ENCODE peak calls at places on chromosomes 2 and 18, in six cellular contexts. One of them, this sample, is unnamed.

GRCh38 chr2:101446869-101447268 is 28.0 kb downstream of the RFX8 start:
- DNase-seq in IMR-90: peak
- DNase-seq in H9: no peak
- DNase-seq in mesendoderm: no peak
- DNase-seq in neuronal stem cell: no peak
- DNase-seq in H1: no peak
- DNase-seq in this sample: no peak

GRCh38 chr2:108621087-108621559 is 86.9 kb downstream of the LIMS1 start:
- DNase-seq in IMR-90: peak
- DNase-seq in H9: peak
- DNase-seq in mesendoderm: peak
- DNase-seq in neuronal stem cell: no peak
- DNase-seq in H1: peak
- DNase-seq in this sample: peak

GRCh38 chr2:105777071-105777482 is 32.4 kb downstream of the NCK2 start:
- DNase-seq in IMR-90: no peak
- DNase-seq in H9: no peak
- DNase-seq in mesendoderm: no peak
- DNase-seq in neuronal stem cell: no peak
- DNase-seq in H1: no peak
- DNase-seq in this sample: no peak

GRCh38 chr18:75727479-75727878 is 300.0 kb upstream of the SMIM21 start:
- DNase-seq in IMR-90: peak
- DNase-seq in H9: peak
- DNase-seq in mesendoderm: peak
- DNase-seq in neuronal stem cell: peak
- DNase-seq in H1: peak
- DNase-seq in this sample: peak

GRCh38 chr2:138094031-138094430 is 129.8 kb downstream of the HNMT start:
- DNase-seq in IMR-90: no peak
- DNase-seq in H9: no peak
- DNase-seq in mesendoderm: peak
- DNase-seq in neuronal stem cell: no peak
- DNase-seq in H1: no peak
- DNase-seq in this sample: no peak

GRCh38 chr2:196268538-196269338 is 97.4 kb upstream of the STK17B start:
- DNase-seq in IMR-90: peak
- DNase-seq in H9: no peak
- DNase-seq in mesendoderm: peak
- DNase-seq in neuronal stem cell: no peak
- DNase-seq in H1: no peak
- DNase-seq in this sample: peak

GRCh38 chr2:186570587-186570986 is 19.3 kb upstream of the ITGAV start:
- DNase-seq in IMR-90: peak
- DNase-seq in H9: no peak
- DNase-seq in mesendoderm: peak
- DNase-seq in neuronal stem cell: no peak
- DNase-seq in H1: no peak
- DNase-seq in this sample: peak

GRCh38 chr2:239700946-239701345 is 300.1 kb upstream of the HDAC4 start:
- DNase-seq in IMR-90: no peak
- DNase-seq in H9: no peak
- DNase-seq in mesendoderm: no peak
- DNase-seq in neuronal stem cell: no peak
- DNase-seq in H1: no peak
- DNase-seq in this sample: no peak

GRCh38 chr2:24382363-24383021 is 22.2 kb upstream of the ITSN2 start:
- DNase-seq in IMR-90: peak
- DNase-seq in H9: peak
- DNase-seq in mesendoderm: peak
- DNase-seq in neuronal stem cell: peak
- DNase-seq in H1: no peak
- DNase-seq in this sample: peak

GRCh38 chr2:118906186-118906585 is 35.8 kb upstream of the MARCO start:
- DNase-seq in IMR-90: no peak
- DNase-seq in H9: no peak
- DNase-seq in mesendoderm: no peak
- DNase-seq in neuronal stem cell: no peak
- DNase-seq in H1: no peak
- DNase-seq in this sample: no peak

GRCh38 chr2:95024960-95025405 is 525 bp upstream of the MAL start:
- DNase-seq in IMR-90: no peak
- DNase-seq in H9: no peak
- DNase-seq in mesendoderm: no peak
- DNase-seq in neuronal stem cell: no peak
- DNase-seq in H1: no peak
- DNase-seq in this sample: no peak

GRCh38 chr18:9596257-9596656 is 18.1 kb downstream of the PPP4R1 start:
- DNase-seq in IMR-90: no peak
- DNase-seq in H9: no peak
- DNase-seq in mesendoderm: no peak
- DNase-seq in neuronal stem cell: no peak
- DNase-seq in H1: no peak
- DNase-seq in this sample: no peak

DNA sequence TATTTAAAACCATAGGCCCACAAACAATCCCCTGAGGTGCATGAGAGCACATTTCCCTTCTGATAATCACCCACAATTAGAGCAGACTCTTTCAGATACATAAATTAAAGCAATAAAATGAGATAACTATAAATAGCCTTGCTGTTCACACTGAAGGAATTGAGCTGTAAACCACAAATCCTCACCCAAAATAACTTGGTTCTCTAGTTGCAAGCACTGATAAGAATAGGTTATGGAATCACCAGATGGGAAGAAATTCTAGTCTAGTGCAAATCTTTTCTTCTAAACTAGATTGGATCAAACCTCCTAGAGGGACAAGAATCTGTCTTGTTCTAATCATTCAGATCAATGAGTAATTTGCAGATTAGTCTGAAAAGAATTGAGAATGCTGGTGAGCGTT is 64.6 kb downstream of the NAB1 start:
- DNase-seq in IMR-90: peak
- DNase-seq in H9: no peak
- DNase-seq in mesendoderm: no peak
- DNase-seq in neuronal stem cell: no peak
- DNase-seq in H1: no peak
- DNase-seq in this sample: no peak
- H2BK15ac ChIP-seq in IMR-90: no peak
- H2BK15ac ChIP-seq in H9: no peak
- H2BK15ac ChIP-seq in mesendoderm: no peak
- H2BK15ac ChIP-seq in neuronal stem cell: no peak
- H2BK15ac ChIP-seq in H1: no peak
- H2BK15ac ChIP-seq in this sample: no peak

DNA sequence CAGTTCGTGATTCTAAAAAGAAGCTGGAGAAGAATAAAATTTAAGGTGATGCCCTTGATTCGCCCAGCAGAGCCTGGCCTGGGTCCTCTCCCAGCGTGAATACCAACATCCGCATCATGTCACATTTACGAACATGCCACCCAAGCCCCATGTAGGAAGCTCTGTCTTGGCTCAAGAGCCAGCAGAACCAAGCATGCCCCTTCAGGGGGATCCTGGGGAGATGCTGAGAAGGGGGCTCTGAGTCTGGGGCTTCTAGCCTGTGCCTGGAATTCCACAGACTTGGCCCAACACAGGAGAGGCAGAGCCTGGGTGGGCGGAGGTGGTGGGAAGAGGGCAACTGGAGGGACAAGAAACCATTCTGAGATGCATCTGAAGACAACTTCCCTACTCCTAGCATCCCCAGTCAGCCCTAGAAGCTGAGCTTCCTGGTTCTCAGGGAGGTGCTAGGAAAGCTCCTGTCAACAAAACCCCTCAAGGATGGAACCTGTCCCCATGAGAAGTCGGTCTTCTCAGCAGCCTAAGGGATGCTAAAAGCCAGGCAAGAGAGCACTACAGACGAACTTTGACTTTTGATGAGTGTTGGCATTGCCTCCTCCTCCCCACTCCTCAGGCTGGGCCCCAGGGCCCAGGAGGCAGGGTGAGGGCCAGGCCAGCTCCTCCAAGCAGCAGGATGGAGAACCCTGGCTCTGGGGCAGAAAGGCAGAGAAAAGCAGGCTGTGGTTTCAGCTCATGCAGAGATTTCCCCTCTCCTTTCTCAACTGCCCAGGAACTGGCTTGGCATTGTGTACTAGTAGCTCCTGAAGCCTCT is 57.9 kb downstream of the POLR1A start:
- DNase-seq in IMR-90: no peak
- DNase-seq in H9: peak
- DNase-seq in mesendoderm: no peak
- DNase-seq in neuronal stem cell: no peak
- DNase-seq in H1: no peak
- DNase-seq in this sample: no peak
- H4K8ac ChIP-seq in IMR-90: no peak
- H4K8ac ChIP-seq in H9: no peak
- H4K8ac ChIP-seq in mesendoderm: no peak
- H4K8ac ChIP-seq in neuronal stem cell: no peak
- H4K8ac ChIP-seq in H1: no peak
- H4K8ac ChIP-seq in this sample: peak

GRCh38 chr2:55061534-55062344 is 11.5 kb upstream of the RTN4 start:
- DNase-seq in IMR-90: no peak
- DNase-seq in H9: no peak
- DNase-seq in mesendoderm: no peak
- DNase-seq in neuronal stem cell: no peak
- DNase-seq in H1: no peak
- DNase-seq in this sample: no peak
- H2BK15ac ChIP-seq in IMR-90: no peak
- H2BK15ac ChIP-seq in H9: no peak
- H2BK15ac ChIP-seq in mesendoderm: no peak
- H2BK15ac ChIP-seq in neuronal stem cell: no peak
- H2BK15ac ChIP-seq in H1: no peak
- H2BK15ac ChIP-seq in this sample: no peak

DNA sequence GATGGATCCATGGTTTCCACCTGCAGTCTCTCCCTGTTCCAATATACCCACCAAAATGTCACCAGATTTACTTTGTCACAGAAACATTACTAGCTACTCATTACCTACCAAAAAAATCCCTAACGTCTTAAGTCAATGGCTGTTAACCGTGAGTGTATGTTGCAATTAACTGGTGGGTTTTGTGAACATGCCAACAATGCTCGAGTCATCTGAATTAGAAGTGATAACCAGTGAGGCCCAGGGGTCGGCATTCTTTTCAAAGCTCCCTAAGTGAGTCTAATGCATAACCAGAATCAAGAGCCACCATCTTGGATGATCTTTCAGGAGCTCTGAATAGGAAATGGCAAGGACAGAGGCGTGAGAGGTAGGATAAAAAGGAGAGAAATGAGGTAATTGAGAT is 129.9 kb upstream of the RND3 start:
- DNase-seq in IMR-90: no peak
- DNase-seq in H9: no peak
- DNase-seq in mesendoderm: peak
- DNase-seq in neuronal stem cell: no peak
- DNase-seq in H1: no peak
- DNase-seq in this sample: no peak
- H4K8ac ChIP-seq in IMR-90: peak
- H4K8ac ChIP-seq in H9: no peak
- H4K8ac ChIP-seq in mesendoderm: no peak
- H4K8ac ChIP-seq in neuronal stem cell: no peak
- H4K8ac ChIP-seq in H1: no peak
- H4K8ac ChIP-seq in this sample: no peak

DNA sequence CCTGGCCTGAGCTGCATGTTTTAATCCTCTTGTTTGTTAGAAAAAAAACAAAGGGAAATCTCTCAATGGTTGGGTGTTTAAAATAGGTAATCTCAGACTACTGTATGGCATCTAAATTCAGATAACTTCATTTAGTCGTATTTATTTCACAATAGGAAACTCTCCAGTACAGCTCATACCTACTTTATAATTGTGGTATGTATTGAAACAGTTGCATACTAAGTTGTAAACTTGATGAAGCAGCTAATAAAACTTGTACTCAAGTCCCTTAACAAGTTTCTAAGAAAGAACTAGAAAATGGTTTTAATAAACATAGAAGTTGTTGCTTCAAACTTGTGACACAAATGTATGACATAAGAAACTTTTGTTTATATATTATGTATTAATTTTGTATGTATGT is 334.5 kb downstream of the PTPRM start:
- DNase-seq in IMR-90: peak
- DNase-seq in H9: no peak
- DNase-seq in mesendoderm: no peak
- DNase-seq in neuronal stem cell: no peak
- DNase-seq in H1: no peak
- DNase-seq in this sample: peak
- H2BK15ac ChIP-seq in IMR-90: no peak
- H2BK15ac ChIP-seq in H9: no peak
- H2BK15ac ChIP-seq in mesendoderm: no peak
- H2BK15ac ChIP-seq in neuronal stem cell: no peak
- H2BK15ac ChIP-seq in H1: no peak
- H2BK15ac ChIP-seq in this sample: no peak

This sample was measured in mesenchymal stem cell.